ENCODE peak calls at places on chromosomes 12 and 14, in four cellular contexts. M is CD8-positive, alpha-beta T cell; N is EL; H is stomach. X is an unnamed sample.

GRCh38 chr12:39846971-39847661 is 227.5 kb upstream of the ABCD2 start:
- DNase-seq in M (no peak), N (no peak), H (no peak), X (peak)

GRCh38 chr12:52658196-52658595 is 6.2 kb upstream of the KRT2 start:
- DNase-seq in M (no peak), N (no peak), H (no peak), X (no peak)

GRCh38 chr14:95507701-95508103 is 8.7 kb downstream of the SYNE3 start:
- DNase-seq in M (no peak), N (peak), H (peak), X (no peak)

GRCh38 chr14:71733210-71733883 is 198.9 kb upstream of the RGS6 start:
- DNase-seq in M (no peak), N (peak), H (no peak), X (no peak)

GRCh38 chr14:99552021-99552553 is 51.9 kb downstream of the CCDC85C start:
- DNase-seq in M (no peak), N (no peak), H (no peak), X (no peak)

GRCh38 chr12:51403159-51403558 is 12.0 kb upstream of the GALNT6 start:
- DNase-seq in M (no peak), N (no peak), H (no peak), X (no peak)

GRCh38 chr14:68474741-68475140 is 318.1 kb downstream of the ZFP36L1 start:
- DNase-seq in M (no peak), N (no peak), H (no peak), X (no peak)

GRCh38 chr12:118061876-118062791 is 1.2 kb upstream of the WSB2 start:
- DNase-seq in M (no peak), N (peak), H (peak), X (peak)

GRCh38 chr14:63800651-63801385 is 52.0 kb upstream of the SYNE2 start:
- DNase-seq in M (no peak), N (peak), H (no peak), X (no peak)

GRCh38 chr14:92952497-92953298 is 29.7 kb downstream of the CHGA start:
- DNase-seq in M (no peak), N (no peak), H (no peak), X (no peak)

GRCh38 chr12:51911307-51911706 is 4.0 kb downstream of the ACVRL1 start:
- DNase-seq in M (no peak), N (no peak), H (no peak), X (no peak)